ENCODE peak calls at places on chromosomes 4 and X, in four cellular contexts. H, G, O and I are unnamed samples.

GRCh38 chr4:23171971-23172370 is 479.2 kb downstream of the GBA3 start:
- DNase-seq in H (no peak), G (no peak), O (no peak), I (peak)

GRCh38 chr4:2365054-2365912 is 53.2 kb downstream of the ZFYVE28 start:
- DNase-seq in H (no peak), G (no peak), O (no peak), I (peak)

GRCh38 chr4:182593864-182594263 is 323.3 kb downstream of the DCTD start:
- DNase-seq in H (no peak), G (no peak), O (no peak), I (no peak)

GRCh38 chr4:76998251-76998901 is 48.8 kb downstream of the SEPTIN11 start:
- DNase-seq in H (peak), G (no peak), O (no peak), I (no peak)

GRCh38 chrX:16552546-16552945 is 97.4 kb upstream of the S100G start:
- DNase-seq in H (peak), G (no peak), O (no peak), I (peak)

GRCh38 chr4:5784021-5784420 is 73.0 kb downstream of the EVC start:
- DNase-seq in H (no peak), G (no peak), O (no peak), I (no peak)

GRCh38 chr4:4532371-4532770 is 9.5 kb downstream of the STX18 start:
- DNase-seq in H (no peak), G (no peak), O (no peak), I (no peak)

GRCh38 chr4:7066006-7066405 is 1.9 kb downstream of the GRPEL1 start:
- DNase-seq in H (no peak), G (no peak), O (no peak), I (peak)

GRCh38 chr4:5780831-5781480 is 70.0 kb downstream of the EVC start:
- DNase-seq in H (no peak), G (no peak), O (no peak), I (peak)

GRCh38 chrX:29746326-29746725 is 469.0 kb upstream of the MAGEB2 start:
- DNase-seq in H (peak), G (no peak), O (no peak), I (no peak)

GRCh38 chr4:15653864-15654391 is 1.2 kb downstream of the FBXL5 start:
- DNase-seq in H (peak), G (no peak), O (no peak), I (no peak)

GRCh38 chr4:184417802-184418511 is 56.4 kb downstream of the IRF2 start:
- DNase-seq in H (peak), G (no peak), O (no peak), I (no peak)

GRCh38 chrX:147675819-147676218 is 235.9 kb upstream of the FMR1 start:
- DNase-seq in H (no peak), G (no peak), O (no peak), I (no peak)

GRCh38 chr4:138870739-138871633 is 144.6 kb upstream of the NOCT start:
- DNase-seq in H (peak), G (no peak), O (peak), I (peak)

GRCh38 chrX:101163166-101163565 is 56.4 kb upstream of the DRP2 start:
- DNase-seq in H (no peak), G (no peak), O (no peak), I (no peak)

GRCh38 chr4:41752081-41752836 is 3.7 kb upstream of the PHOX2B start:
- DNase-seq in H (no peak), G (no peak), O (no peak), I (no peak)

GRCh38 chr4:76821661-76822060 is 76.3 kb downstream of the SOWAHB start:
- DNase-seq in H (no peak), G (no peak), O (no peak), I (no peak)

GRCh38 chrX:31021537-31021936 is 50.3 kb downstream of the FTHL17 start:
- DNase-seq in H (no peak), G (no peak), O (no peak), I (no peak)

GRCh38 chrX:50081282-50081955 is 119.4 kb downstream of the AKAP4 start:
- DNase-seq in H (no peak), G (peak), O (peak), I (no peak)

GRCh38 chrX:48854898-48855297 is 19.5 kb upstream of the PCSK1N start:
- DNase-seq in H (no peak), G (no peak), O (no peak), I (no peak)

GRCh38 chrX:26032141-26032917 is 105.8 kb upstream of the MAGEB18 start:
- DNase-seq in H (no peak), G (no peak), O (no peak), I (no peak)

GRCh38 chr4:87953776-87954175 is 21.7 kb upstream of the SPP1 start:
- DNase-seq in H (no peak), G (no peak), O (no peak), I (no peak)

GRCh38 chr4:134328741-134329140 is 127.2 kb upstream of the PABPC4L start:
- DNase-seq in H (no peak), G (no peak), O (no peak), I (no peak)

GRCh38 chr4:159075531-159075932 is 27.3 kb upstream of the RAPGEF2 start:
- DNase-seq in H (peak), G (no peak), O (no peak), I (peak)

GRCh38 chr4:110359076-110359475 is 116.9 kb upstream of the ENPEP start:
- DNase-seq in H (no peak), G (no peak), O (no peak), I (no peak)